ENCODE peak calls at places on chromosomes 12 and 14, in four cellular contexts. S is SK-N-SH, H is K562, N is HepG2. Q is an unnamed sample.

GRCh38 chr14:80304125-80304766 is 92.9 kb upstream of the DIO2 start:
- DNase-seq in S (no peak), H (no peak), N (no peak), Q (no peak)

GRCh38 chr12:132521726-132522292 is 31.9 kb downstream of the FBRSL1 start:
- DNase-seq in S (no peak), H (no peak), N (no peak), Q (no peak)

GRCh38 chr12:53101931-53102781 is 1.1 kb upstream of the SOAT2 start:
- DNase-seq in S (no peak), H (no peak), N (peak), Q (no peak)

GRCh38 chr12:43749016-43749415 is 9.6 kb downstream of the PUS7L start:
- DNase-seq in S (no peak), H (no peak), N (no peak), Q (no peak)

GRCh38 chr12:57461326-57461903 is 1.8 kb downstream of the GLI1 start:
- DNase-seq in S (peak), H (peak), N (no peak), Q (no peak)

GRCh38 chr12:92362785-92363184 is 217.1 kb upstream of the BTG1 start:
- DNase-seq in S (no peak), H (no peak), N (no peak), Q (no peak)

GRCh38 chr12:6652391-6652790 is 5.2 kb upstream of the ACRBP start:
- DNase-seq in S (no peak), H (peak), N (no peak), Q (no peak)

GRCh38 chr12:47785036-47785886 is 12.2 kb downstream of the SLC48A1 start:
- DNase-seq in S (no peak), H (peak), N (no peak), Q (no peak)

GRCh38 chr14:57293851-57294837 is 25.4 kb downstream of the AP5M1 start:
- DNase-seq in S (no peak), H (no peak), N (no peak), Q (no peak)

GRCh38 chr12:31897791-31898503 is 61.3 kb upstream of the RESF1 start:
- DNase-seq in S (peak), H (peak), N (no peak), Q (peak)

GRCh38 chr12:24039113-24039525 is 89.6 kb upstream of the SOX5 start:
- DNase-seq in S (no peak), H (no peak), N (peak), Q (no peak)

GRCh38 chr12:91210144-91210543 is 27.5 kb upstream of the DCN start:
- DNase-seq in S (no peak), H (no peak), N (no peak), Q (no peak)

GRCh38 chr12:44627767-44628166 is 248.3 kb downstream of the NELL2 start:
- DNase-seq in S (no peak), H (no peak), N (no peak), Q (no peak)

GRCh38 chr12:3835914-3836313 is 37.3 kb downstream of the PARP11 start:
- DNase-seq in S (no peak), H (no peak), N (no peak), Q (no peak)

GRCh38 chr12:106753526-106753925 is 21.0 kb upstream of the RIC8B start:
- DNase-seq in S (no peak), H (no peak), N (no peak), Q (no peak)

GRCh38 chr14:86798330-86798729 is 1194.7 kb downstream of the GALC start:
- DNase-seq in S (no peak), H (no peak), N (no peak), Q (no peak)

GRCh38 chr14:54291491-54292191 is 105.2 kb upstream of the CDKN3 start:
- DNase-seq in S (no peak), H (no peak), N (peak), Q (no peak)

GRCh38 chr14:88974991-88975835 is 150.8 kb downstream of the TTC8 start:
- DNase-seq in S (no peak), H (no peak), N (no peak), Q (no peak)

DNA sequence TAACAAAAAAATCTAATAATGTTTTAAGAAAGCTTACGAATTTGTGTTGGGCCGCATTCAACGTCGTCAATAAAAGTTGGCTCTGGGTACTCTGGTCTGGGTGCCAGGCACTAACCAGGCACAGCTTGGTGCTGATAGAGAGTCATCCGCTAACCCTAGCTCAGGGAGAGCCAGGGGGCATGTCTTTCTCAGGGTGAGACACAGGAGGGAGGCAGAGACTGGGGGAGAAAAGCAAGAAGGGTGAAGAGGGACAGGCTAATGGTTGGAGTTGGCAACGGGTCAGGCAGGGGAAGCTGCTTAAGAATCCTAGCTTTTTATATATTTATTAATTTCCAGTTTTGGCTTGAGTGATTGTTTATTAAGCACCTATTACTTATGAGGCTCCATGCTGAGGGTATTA is 105.0 kb downstream of the CMKLR1 start:
- DNase-seq in S (peak), H (no peak), N (no peak), Q (no peak)
- TF ChIP-seq CTCF in S (no peak), H (peak), N (peak), Q (no peak)

GRCh38 chr14:70823281-70823680 is 14.0 kb upstream of the MAP3K9 start:
- DNase-seq in S (no peak), H (no peak), N (no peak), Q (no peak)

GRCh38 chr14:70821581-70821915 is 12.2 kb upstream of the MAP3K9 start:
- DNase-seq in S (no peak), H (no peak), N (no peak), Q (no peak)

GRCh38 chr14:70822706-70823185 is 13.4 kb upstream of the MAP3K9 start:
- DNase-seq in S (peak), H (no peak), N (no peak), Q (no peak)

GRCh38 chr14:70827366-70828151 is 18.2 kb upstream of the MAP3K9 start:
- DNase-seq in S (no peak), H (no peak), N (peak), Q (no peak)

DNA sequence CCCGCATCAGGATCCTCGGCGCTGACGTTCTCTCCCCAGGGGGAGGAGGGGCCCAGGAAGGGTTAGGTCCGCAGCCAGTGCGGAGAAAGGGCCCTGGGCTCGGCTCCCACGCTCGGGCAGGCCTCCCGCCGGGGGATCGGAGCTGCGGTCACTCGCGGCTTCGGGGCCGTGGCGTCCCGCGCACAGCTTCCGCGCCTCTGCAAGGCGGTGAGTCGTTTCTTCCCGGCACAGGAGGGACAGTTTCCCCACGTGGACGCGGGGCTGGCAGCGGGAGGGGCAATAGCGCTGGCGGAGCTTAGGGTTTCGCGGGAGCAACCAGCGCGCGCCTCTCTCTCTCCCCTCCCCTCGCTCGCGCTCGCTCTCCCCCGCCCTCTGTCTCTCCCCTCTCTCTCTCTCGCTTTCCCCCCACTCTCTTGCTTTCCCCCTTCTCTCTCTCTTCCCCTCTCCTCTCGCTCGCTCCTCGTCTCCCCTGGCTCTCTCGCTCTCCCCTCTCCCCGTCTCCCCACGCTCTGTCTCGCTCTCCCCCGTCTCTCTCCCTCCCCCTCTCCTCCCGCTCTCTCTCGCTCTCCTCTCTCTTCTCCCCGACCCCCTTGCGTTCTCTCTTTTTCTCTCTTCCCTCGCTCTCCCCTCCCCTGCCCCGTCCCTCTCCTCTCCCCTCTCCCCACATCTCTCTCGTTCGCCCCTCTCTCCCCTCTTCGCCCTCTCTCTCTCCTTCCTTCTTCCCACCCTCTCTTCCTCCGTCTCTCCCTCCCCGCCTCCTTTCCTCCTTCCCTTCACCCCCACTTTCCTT is 12.8 kb upstream of the MAP3K9 start:
- DNase-seq in S (peak), H (peak), N (no peak), Q (no peak)
- TF ChIP-seq REST in S (no peak), H (no peak), N (no peak), Q (no peak)

GRCh38 chr12:9329019-9329418 is 120.8 kb upstream of the PZP start:
- DNase-seq in S (no peak), H (no peak), N (no peak), Q (no peak)
- TF ChIP-seq ELF1 in S (no peak), H (no peak), N (no peak), Q (no peak)

DNA sequence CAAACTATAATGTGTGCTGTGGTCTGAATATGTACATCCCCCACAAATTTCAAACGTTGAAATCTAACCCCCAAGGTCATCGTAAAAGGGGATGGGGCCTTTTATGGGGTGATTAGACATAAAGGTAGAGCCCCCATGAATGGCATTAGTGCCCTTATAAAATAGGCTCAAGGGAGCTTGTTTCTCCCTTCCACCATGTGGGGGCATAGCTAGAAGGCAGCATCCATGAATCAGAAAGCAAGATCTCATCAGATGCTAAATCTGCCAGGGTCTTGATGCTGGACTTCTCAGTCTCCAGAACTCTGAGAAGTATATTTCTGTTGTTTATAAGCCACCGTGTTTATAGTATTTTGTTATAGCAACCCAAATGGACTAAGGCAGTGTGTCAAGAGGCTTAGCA is 33.4 kb upstream of the IGF1 start:
- DNase-seq in S (no peak), H (no peak), N (no peak), Q (no peak)
- TF ChIP-seq CTCF in S (no peak), H (no peak), N (no peak), Q (no peak)

DNA sequence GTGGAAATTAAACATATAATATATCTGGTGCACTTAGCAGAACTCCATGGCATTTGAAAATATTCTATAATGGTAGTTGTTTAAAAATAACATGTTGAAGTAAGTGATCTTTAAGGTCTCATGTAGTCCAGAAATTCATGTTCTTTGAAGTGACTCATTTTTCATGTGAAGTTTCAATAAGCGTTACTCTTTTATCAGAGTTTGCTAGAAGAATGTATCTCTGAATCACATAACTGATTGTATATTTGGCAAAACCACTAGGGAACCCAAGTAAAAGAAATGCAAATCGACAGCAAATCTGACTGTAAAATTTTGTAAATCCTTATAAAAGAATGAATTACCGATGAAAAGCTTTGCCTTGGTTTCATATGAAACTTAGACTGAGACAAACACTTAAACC is 463.3 kb downstream of the TMTC2 start:
- DNase-seq in S (no peak), H (no peak), N (no peak), Q (no peak)
- TF ChIP-seq REST in S (no peak), H (no peak), N (no peak), Q (no peak)

Q was measured in HCT116.